ENCODE peak calls at places on chromosome 7, in four cellular contexts. K, L, W and B are unnamed samples. For H3K4me1 and H3K9me3, the result is how much of the 10 kb centered on the place peaks cover.

GRCh38 chr7:27611043-27611442 is 51.6 kb downstream of the HIBADH start:
- DNase-seq in K (no peak), L (no peak), W (no peak), B (no peak)

GRCh38 chr7:155228459-155228845 is 69.2 kb upstream of the INSIG1 start:
- DNase-seq in K (no peak), L (no peak), W (no peak), B (no peak)

GRCh38 chr7:5223646-5224340 is 33.8 kb downstream of the WIPI2 start:
- DNase-seq in K (no peak), L (no peak), W (no peak), B (no peak)

GRCh38 chr7:66016131-66016461 is 34.1 kb upstream of the GUSB start:
- DNase-seq in K (no peak), L (no peak), W (no peak), B (no peak)

GRCh38 chr7:29424984-29425309 is 138.7 kb upstream of the PRR15 start:
- DNase-seq in K (no peak), L (peak), W (no peak), B (no peak)

GRCh38 chr7:13257661-13258060 is 570.2 kb downstream of the ARL4A start:
- DNase-seq in K (no peak), L (no peak), W (no peak), B (no peak)

GRCh38 chr7:128845475-128845874 is 15.3 kb downstream of the FLNC start:
- DNase-seq in K (no peak), L (no peak), W (no peak), B (no peak)

GRCh38 chr7:31017748-31018120 is 34.4 kb upstream of the ADCYAP1R1 start:
- DNase-seq in K (no peak), L (no peak), W (no peak), B (no peak)

GRCh38 chr7:68420342-68420750 is 1177.9 kb upstream of the AUTS2 start:
- DNase-seq in K (no peak), L (no peak), W (no peak), B (no peak)

GRCh38 chr7:43215061-43215460 is 102.6 kb downstream of the HECW1 start:
- DNase-seq in K (no peak), L (no peak), W (no peak), B (no peak)

GRCh38 chr7:24965831-24966708 is 13.9 kb downstream of the OSBPL3 start:
- DNase-seq in K (peak), L (peak), W (no peak), B (no peak)

GRCh38 chr7:24967696-24968095 is 12.3 kb downstream of the OSBPL3 start:
- DNase-seq in K (no peak), L (no peak), W (no peak), B (no peak)

GRCh38 chr7:24964177-24964576 is 15.8 kb downstream of the OSBPL3 start:
- DNase-seq in K (no peak), L (no peak), W (no peak), B (no peak)

GRCh38 chr7:24968165-24968564 is 11.8 kb downstream of the OSBPL3 start:
- DNase-seq in K (no peak), L (no peak), W (no peak), B (no peak)

GRCh38 chr7:24966802-24967201 is 13.2 kb downstream of the OSBPL3 start:
- DNase-seq in K (no peak), L (no peak), W (no peak), B (no peak)
- H3K4me1 ChIP-seq in K (half or more), L (under half), W (under half), B (under half)

GRCh38 chr7:47330026-47330425 is 251.9 kb downstream of the TNS3 start:
- DNase-seq in K (no peak), L (no peak), W (peak), B (no peak)
- H3K27ac ChIP-seq in K (no peak), L (peak), W (peak), B (no peak)

GRCh38 chr7:153390955-153391354 is 631.4 kb downstream of the ACTR3B start:
- DNase-seq in K (no peak), L (no peak), W (peak), B (no peak)

GRCh38 chr7:153396475-153396874 is 636.9 kb downstream of the ACTR3B start:
- DNase-seq in K (no peak), L (no peak), W (no peak), B (no peak)

GRCh38 chr7:153397459-153397858 is 637.9 kb downstream of the ACTR3B start:
- DNase-seq in K (no peak), L (no peak), W (no peak), B (no peak)

GRCh38 chr7:153392726-153393125 is 633.2 kb downstream of the ACTR3B start:
- DNase-seq in K (no peak), L (no peak), W (no peak), B (no peak)

DNA sequence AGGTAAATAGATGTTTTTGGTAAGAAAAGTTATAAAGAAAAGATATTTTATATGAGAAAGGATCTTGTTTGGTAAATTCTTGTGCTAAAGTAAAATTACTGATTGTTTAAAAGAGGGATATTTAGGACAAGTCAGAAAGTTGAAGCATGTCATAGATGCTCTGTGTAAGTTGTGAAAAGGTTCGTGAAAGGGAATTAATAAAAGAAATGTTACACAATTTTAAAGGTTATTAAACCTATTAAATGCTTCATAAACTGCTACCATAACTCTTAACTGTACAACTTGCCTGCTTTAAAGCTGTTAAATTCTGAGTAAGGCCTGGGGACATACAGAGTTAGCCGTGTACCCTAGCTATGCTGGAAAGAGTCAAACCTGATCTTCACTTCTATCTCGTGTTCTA is 634.1 kb downstream of the ACTR3B start:
- DNase-seq in K (no peak), L (no peak), W (no peak), B (no peak)
- H3K9me3 ChIP-seq in K (under half), L (under half), W (under half), B (under half)

GRCh38 chr7:137985253-137985896 is 16.5 kb downstream of the CREB3L2 start:
- DNase-seq in K (no peak), L (peak), W (no peak), B (no peak)

GRCh38 chr7:137984181-137985041 is 17.5 kb downstream of the CREB3L2 start:
- DNase-seq in K (no peak), L (no peak), W (no peak), B (no peak)

GRCh38 chr7:137986252-137987010 is 15.5 kb downstream of the CREB3L2 start:
- DNase-seq in K (no peak), L (peak), W (peak), B (no peak)

GRCh38 chr7:137987011-137987334 is 14.9 kb downstream of the CREB3L2 start:
- DNase-seq in K (no peak), L (no peak), W (no peak), B (no peak)

GRCh38 chr7:137985897-137986251 is 16.0 kb downstream of the CREB3L2 start:
- DNase-seq in K (no peak), L (no peak), W (no peak), B (no peak)
- H3K4me1 ChIP-seq in K (under half), L (half or more), W (half or more), B (under half)